ENCODE peak calls at places on chromosomes 16 and 17, in four cellular contexts. L is glutamatergic neuron; M is GM23248; K is stimulated activated CD4-positive, alpha-beta T cell treated with anti-CD3 and anti-CD28 coated beads, Interleukin-15, amount 100 ng/mL, for 48 hours. N is an unnamed sample.

GRCh38 chr17:21252875-21253645 is at the start of gene NATD1:
- DNase-seq in L (peak; percentile 80), M (peak; percentile 93), K (peak; percentile 40), N (peak; percentile 91)

GRCh38 chr17:81241648-81242420 is 2.7 kb downstream of the NDUFAF8 start:
- DNase-seq in L (peak; percentile 87), M (peak; percentile 57), K (no peak), N (no peak)

GRCh38 chr16:30030841-30031413 is at the start of gene TLCD3B:
- DNase-seq in L (peak; percentile 79), M (peak; percentile 34), K (no peak), N (no peak)

GRCh38 chr17:83053779-83054451 is 25.5 kb upstream of the METRNL start:
- DNase-seq in L (no peak), M (no peak), K (no peak), N (peak; percentile 35)

GRCh38 chr17:15910791-15911190 is 34.1 kb upstream of the ADORA2B start:
- DNase-seq in L (no peak), M (peak; percentile 17), K (no peak), N (no peak)

GRCh38 chr16:51465026-51465425 is 314.0 kb upstream of the SALL1 start:
- DNase-seq in L (no peak), M (peak; percentile 68), K (no peak), N (no peak)

GRCh38 chr17:61313515-61314326 is 85.9 kb upstream of the TBX2 start:
- DNase-seq in L (no peak), M (no peak), K (no peak), N (peak; percentile 61)

GRCh38 chr16:49417354-49417753 is 43.8 kb downstream of the C16orf78 start:
- DNase-seq in L (no peak), M (no peak), K (no peak), N (no peak)

GRCh38 chr17:62902573-62903229 is 63.3 kb upstream of the TANC2 start:
- DNase-seq in L (no peak), M (no peak), K (no peak), N (no peak)

GRCh38 chr17:81432873-81433451 is 37.7 kb downstream of the BAHCC1 start:
- DNase-seq in L (peak; percentile 85), M (peak; percentile 31), K (no peak), N (no peak)

GRCh38 chr16:56513972-56514371 is 5.9 kb downstream of the BBS2 start:
- DNase-seq in L (no peak), M (peak; percentile 71), K (no peak), N (no peak)

GRCh38 chr17:17741346-17742023 is 60.2 kb downstream of the RAI1 start:
- DNase-seq in L (peak; percentile 74), M (peak; percentile 62), K (no peak), N (no peak)

GRCh38 chr16:7722761-7723160 is 390.1 kb downstream of the RBFOX1 start:
- DNase-seq in L (no peak), M (no peak), K (no peak), N (no peak)

GRCh38 chr16:1096164-1097082 is at the start of gene C1QTNF8:
- DNase-seq in L (no peak), M (no peak), K (no peak), N (no peak)

GRCh38 chr16:53753431-53753830 is 49.5 kb downstream of the FTO start:
- DNase-seq in L (no peak), M (no peak), K (no peak), N (no peak)

GRCh38 chr16:50103764-50104163 is 38.0 kb downstream of the HEATR3 start:
- DNase-seq in L (no peak), M (peak; percentile 53), K (no peak), N (no peak)

GRCh38 chr17:66753126-66753920 is 81.6 kb upstream of the CACNG5 start:
- DNase-seq in L (no peak), M (no peak), K (no peak), N (no peak)

GRCh38 chr17:45070809-45071208 is 9.7 kb downstream of the NMT1 start:
- DNase-seq in L (no peak), M (no peak), K (no peak), N (no peak)

GRCh38 chr16:30941600-30942420 is 7.1 kb upstream of the ORAI3 start:
- DNase-seq in L (peak; percentile 82), M (peak; percentile 83), K (no peak), N (peak; percentile 77)

GRCh38 chr17:81884968-81885367 is 6.4 kb downstream of the ALYREF start:
- DNase-seq in L (no peak), M (no peak), K (no peak), N (no peak)

GRCh38 chr17:58402679-58403078 is 14.7 kb downstream of the RNF43 start:
- DNase-seq in L (no peak), M (peak; percentile 43), K (no peak), N (no peak)

GRCh38 chr16:983044-984030 is 1.8 kb downstream of the SOX8 start:
- DNase-seq in L (no peak), M (no peak), K (no peak), N (no peak)

GRCh38 chr16:78684655-78685400 is 585.4 kb downstream of the WWOX start:
- DNase-seq in L (no peak), M (peak; percentile 82), K (no peak), N (peak; percentile 45)

GRCh38 chr17:55446581-55447205 is 25.1 kb upstream of the MMD start:
- DNase-seq in L (no peak), M (no peak), K (no peak), N (no peak)

GRCh38 chr17:81251091-81251942 is 12.2 kb downstream of the NDUFAF8 start:
- DNase-seq in L (peak; percentile 71), M (no peak), K (no peak), N (peak; percentile 56)

GRCh38 chr17:77354420-77354720 is 213.6 kb downstream of the SEC14L1 start:
- DNase-seq in L (no peak), M (no peak), K (no peak), N (no peak)

GRCh38 chr17:60971515-60972369 is 294.1 kb downstream of the BCAS3 start:
- DNase-seq in L (peak; percentile 56), M (peak; percentile 74), K (peak; percentile 1), N (no peak)

GRCh38 chr16:58506241-58507194 is 6.6 kb downstream of the NDRG4 start:
- DNase-seq in L (no peak), M (no peak), K (no peak), N (no peak)

GRCh38 chr16:1342526-1343427 is 8.9 kb downstream of the TSR3 start:
- DNase-seq in L (peak; percentile 98), M (peak; percentile 86), K (peak; percentile 91), N (peak; percentile 92)

GRCh38 chr16:84638195-84638806 is 10.0 kb upstream of the KLHL36 start:
- DNase-seq in L (no peak), M (no peak), K (no peak), N (no peak)

GRCh38 chr16:24670623-24671454 is 58.6 kb upstream of the TNRC6A start:
- DNase-seq in L (peak; percentile 74), M (peak; percentile 93), K (no peak), N (peak; percentile 64)

GRCh38 chr16:48613061-48613957 is 3.3 kb upstream of the N4BP1 start:
- DNase-seq in L (no peak), M (peak; percentile 49), K (peak; percentile 28), N (no peak)

GRCh38 chr17:59830007-59830630 is 62.6 kb downstream of the TUBD1 start:
- DNase-seq in L (no peak), M (peak; percentile 56), K (no peak), N (no peak)

GRCh38 chr17:82303944-82304808 is 13.2 kb downstream of the CD7 start:
- DNase-seq in L (no peak), M (no peak), K (no peak), N (no peak)

GRCh38 chr17:66747561-66748275 is 87.2 kb upstream of the CACNG5 start:
- DNase-seq in L (peak; percentile 62), M (peak; percentile 94), K (no peak), N (no peak)

GRCh38 chr16:31213342-31213741 is 577 bp upstream of the TRIM72 start:
- DNase-seq in L (no peak), M (no peak), K (no peak), N (no peak)